ENCODE peak calls at places on chromosomes 2 and 18, in eight cellular contexts. I is progenitor cell of endocrine pancreas; Z is AG09319; Y is H4; F is iris pigment epithelial cell; Q is activated CD4-positive, alpha-beta T cell treated with anti-CD3 and anti-CD28 coated beads for 36 hours; J is stimulated activated CD8-positive, alpha-beta memory T cell treated with anti-CD3 and anti-CD28 coated beads, Interleukin-7, amount 100 ng/mL, for 4 hours; W is choroid plexus epithelial cell. O is an unnamed sample.

GRCh38 chr18:3451989-3452749 is 2.2 kb downstream of the TGIF1 start:
- DNase-seq in I (peak), Z (no peak), Y (peak), F (peak), Q (peak), J (no peak), W (peak), O (no peak)

GRCh38 chr2:215554689-215555088 is 118.8 kb upstream of the FN1 start:
- DNase-seq in I (no peak), Z (no peak), Y (no peak), F (peak), Q (no peak), J (no peak), W (no peak), O (no peak)

GRCh38 chr2:236169741-236170654 is 1.8 kb upstream of the GBX2 start:
- DNase-seq in I (no peak), Z (no peak), Y (no peak), F (no peak), Q (no peak), J (no peak), W (no peak), O (no peak)

GRCh38 chr2:54143780-54144179 is 28.4 kb downstream of the ACYP2 start:
- DNase-seq in I (no peak), Z (no peak), Y (no peak), F (no peak), Q (no peak), J (no peak), W (no peak), O (no peak)

GRCh38 chr2:31888550-31888949 is 122.3 kb downstream of the MEMO1 start:
- DNase-seq in I (no peak), Z (no peak), Y (no peak), F (no peak), Q (no peak), J (no peak), W (peak), O (no peak)

GRCh38 chr2:190979906-190980629 is 33.9 kb downstream of the STAT1 start:
- DNase-seq in I (peak), Z (no peak), Y (peak), F (peak), Q (no peak), J (no peak), W (peak), O (peak)

GRCh38 chr2:27262379-27263286 is at the start of gene SLC30A3:
- DNase-seq in I (peak), Z (no peak), Y (no peak), F (peak), Q (peak), J (peak), W (no peak), O (no peak)

GRCh38 chr2:11647834-11648600 is 22.0 kb downstream of the NTSR2 start:
- DNase-seq in I (no peak), Z (no peak), Y (no peak), F (peak), Q (no peak), J (no peak), W (peak), O (no peak)

GRCh38 chr18:30192216-30192615 is 850.3 kb downstream of the DSC3 start:
- DNase-seq in I (no peak), Z (no peak), Y (no peak), F (no peak), Q (peak), J (no peak), W (no peak), O (no peak)

GRCh38 chr2:152098033-152098797 is 629 bp downstream of the CACNB4 start:
- DNase-seq in I (no peak), Z (no peak), Y (no peak), F (peak), Q (peak), J (no peak), W (peak), O (no peak)

GRCh38 chr18:57435851-57436192 is 648 bp downstream of the ONECUT2 start:
- DNase-seq in I (no peak), Z (no peak), Y (no peak), F (no peak), Q (no peak), J (no peak), W (no peak), O (no peak)

GRCh38 chr2:222859786-222860726 is 780 bp upstream of the ACSL3 start:
- DNase-seq in I (no peak), Z (no peak), Y (peak), F (peak), Q (no peak), J (no peak), W (peak), O (peak)

GRCh38 chr2:38654495-38655381 is 11.2 kb upstream of the GALM start:
- DNase-seq in I (no peak), Z (no peak), Y (no peak), F (no peak), Q (no peak), J (no peak), W (no peak), O (no peak)

GRCh38 chr2:67854103-67854502 is 208.7 kb downstream of the C1D start:
- DNase-seq in I (no peak), Z (no peak), Y (no peak), F (no peak), Q (no peak), J (no peak), W (no peak), O (no peak)